ENCODE peak calls at places on chromosome 22, in four cellular contexts. Y is HCT116, T is HepG2, H is WTC11. E is an unnamed sample.

GRCh38 chr22:32649515-32650200 is 151.8 kb upstream of the TIMP3 start:
- DNase-seq in Y (no peak), T (no peak), H (no peak), E (no peak)

GRCh38 chr22:44500623-44501022 is 2.6 kb upstream of the RTL6 start:
- DNase-seq in Y (no peak), T (no peak), H (no peak), E (no peak)

GRCh38 chr22:46728470-46728869 is 9.6 kb downstream of the CERK start:
- DNase-seq in Y (no peak), T (no peak), H (no peak), E (no peak)

GRCh38 chr22:42461511-42461910 is 29.3 kb upstream of the NFAM1 start:
- DNase-seq in Y (no peak), T (no peak), H (peak), E (no peak)

GRCh38 chr22:46239261-46240048 is 10.6 kb downstream of the CDPF1 start:
- DNase-seq in Y (no peak), T (no peak), H (no peak), E (no peak)

GRCh38 chr22:28989484-28989883 is 72.1 kb downstream of the C22orf31 start:
- DNase-seq in Y (no peak), T (no peak), H (no peak), E (no peak)

GRCh38 chr22:47676685-47677084 is 914.2 kb downstream of the TBC1D22A start:
- DNase-seq in Y (no peak), T (no peak), H (no peak), E (no peak)

GRCh38 chr22:22030493-22031182 is 48.1 kb upstream of the TOP3B start:
- DNase-seq in Y (no peak), T (peak), H (peak), E (peak)

GRCh38 chr22:33923660-33924246 is 3.5 kb upstream of the LARGE1 start:
- DNase-seq in Y (peak), T (peak), H (peak), E (peak)

GRCh38 chr22:28019360-28019759 is 100.3 kb upstream of the PITPNB start:
- DNase-seq in Y (no peak), T (no peak), H (no peak), E (no peak)

GRCh38 chr22:46934746-46935491 is 172.5 kb downstream of the TBC1D22A start:
- DNase-seq in Y (peak), T (peak), H (no peak), E (no peak)

GRCh38 chr22:38569972-38570840 is at the start of gene DMC1:
- DNase-seq in Y (peak), T (peak), H (peak), E (peak)

GRCh38 chr22:25200967-25201366 is 1.3 kb downstream of the CRYBB3 start:
- DNase-seq in Y (no peak), T (no peak), H (no peak), E (no peak)
- TF ChIP-seq SP1 in Y (no peak), T (no peak), H (no peak), E (no peak)

DNA sequence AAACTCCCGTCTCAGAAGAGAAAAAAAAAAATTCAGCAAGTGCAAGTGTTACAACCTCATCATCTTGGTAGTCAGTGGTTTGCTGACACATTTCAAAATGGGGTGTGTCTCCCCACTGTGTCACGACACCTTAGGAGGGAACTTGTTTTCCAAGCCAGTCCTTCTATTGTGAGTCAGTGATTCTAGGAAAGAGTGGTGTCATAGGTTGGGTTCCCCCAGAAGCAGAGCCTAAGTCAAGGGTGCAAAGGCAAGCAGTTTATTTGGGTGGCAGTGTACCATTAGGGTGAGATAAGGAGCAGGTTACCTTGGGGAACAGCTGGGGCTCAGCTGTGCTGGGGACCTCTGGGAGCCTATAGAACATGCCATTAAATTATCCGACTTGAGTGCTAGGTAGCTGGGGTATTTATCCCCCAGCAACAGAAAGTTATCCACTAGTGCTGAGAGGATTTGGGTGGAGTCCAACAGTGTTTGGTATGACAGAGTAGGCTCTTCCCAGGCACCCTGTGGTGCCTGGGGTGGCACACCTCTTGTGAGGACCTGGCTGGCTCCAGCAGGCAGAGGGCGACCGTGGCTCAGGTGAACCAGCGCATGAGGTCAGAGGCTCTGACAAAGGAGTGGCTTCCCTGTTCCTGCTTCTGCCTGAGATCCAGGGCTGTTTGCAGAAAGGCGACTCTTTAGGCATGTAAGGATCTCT is 41.7 kb downstream of the KIAA1671 start:
- DNase-seq in Y (peak), T (no peak), H (peak), E (no peak)
- TF ChIP-seq SP1 in Y (no peak), T (no peak), H (no peak), E (no peak)

GRCh38 chr22:18048441-18048898 is 24.1 kb upstream of the MICAL3 start:
- DNase-seq in Y (no peak), T (no peak), H (no peak), E (no peak)
- TF ChIP-seq SP1 in Y (no peak), T (no peak), H (no peak), E (no peak)

GRCh38 chr22:37018086-37018814 is 997 bp downstream of the TST start:
- DNase-seq in Y (no peak), T (no peak), H (no peak), E (no peak)
- TF ChIP-seq SP1 in Y (no peak), T (no peak), H (no peak), E (no peak)

DNA sequence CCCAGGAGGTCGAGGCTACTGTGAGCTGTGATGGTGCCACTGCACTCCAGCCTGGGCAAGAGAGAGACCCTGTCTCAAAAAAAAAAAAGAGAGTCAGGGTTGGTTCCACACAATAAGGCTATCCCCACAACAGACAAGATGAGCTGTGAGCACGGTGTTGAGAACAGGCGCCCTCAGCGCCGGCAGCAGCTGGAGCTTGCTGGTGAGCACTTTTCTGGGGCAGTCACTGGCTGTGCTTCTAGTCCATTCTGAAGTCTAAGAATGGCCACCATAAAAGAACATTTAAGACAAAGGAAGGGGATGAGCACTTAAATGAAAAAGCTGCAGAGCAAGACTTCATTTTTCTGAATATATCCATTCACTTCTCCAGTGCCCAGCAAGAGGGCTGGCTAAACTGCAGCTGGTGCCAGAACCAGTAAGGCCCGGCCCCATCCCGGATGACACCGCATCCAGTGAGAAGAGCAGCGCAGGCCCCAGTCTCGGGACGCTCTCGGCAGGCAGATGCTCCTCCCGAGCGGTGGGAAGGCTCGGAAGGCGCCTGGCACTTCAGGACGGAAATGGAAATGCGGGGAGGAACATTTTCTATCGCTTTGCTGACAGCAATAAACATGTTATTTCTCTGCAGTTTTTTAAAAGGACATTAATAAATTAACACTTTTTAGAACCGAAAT is 12.2 kb downstream of the TUBGCP6 start:
- DNase-seq in Y (no peak), T (no peak), H (no peak), E (no peak)
- TF ChIP-seq SP1 in Y (no peak), T (no peak), H (no peak), E (no peak)

GRCh38 chr22:31075961-31076360 is 5.2 kb upstream of the SMTN start:
- DNase-seq in Y (no peak), T (no peak), H (no peak), E (no peak)
- TF ChIP-seq SP1 in Y (no peak), T (no peak), H (no peak), E (no peak)

GRCh38 chr22:20037419-20037818 is 16.5 kb downstream of the TANGO2 start:
- DNase-seq in Y (no peak), T (no peak), H (no peak), E (no peak)
- TF ChIP-seq SP1 in Y (no peak), T (no peak), H (no peak), E (no peak)

GRCh38 chr22:26589367-26589844 is 526 bp downstream of the TPST2 start:
- DNase-seq in Y (no peak), T (no peak), H (peak), E (peak)
- TF ChIP-seq SP1 in Y (no peak), T (no peak), H (no peak), E (no peak)

DNA sequence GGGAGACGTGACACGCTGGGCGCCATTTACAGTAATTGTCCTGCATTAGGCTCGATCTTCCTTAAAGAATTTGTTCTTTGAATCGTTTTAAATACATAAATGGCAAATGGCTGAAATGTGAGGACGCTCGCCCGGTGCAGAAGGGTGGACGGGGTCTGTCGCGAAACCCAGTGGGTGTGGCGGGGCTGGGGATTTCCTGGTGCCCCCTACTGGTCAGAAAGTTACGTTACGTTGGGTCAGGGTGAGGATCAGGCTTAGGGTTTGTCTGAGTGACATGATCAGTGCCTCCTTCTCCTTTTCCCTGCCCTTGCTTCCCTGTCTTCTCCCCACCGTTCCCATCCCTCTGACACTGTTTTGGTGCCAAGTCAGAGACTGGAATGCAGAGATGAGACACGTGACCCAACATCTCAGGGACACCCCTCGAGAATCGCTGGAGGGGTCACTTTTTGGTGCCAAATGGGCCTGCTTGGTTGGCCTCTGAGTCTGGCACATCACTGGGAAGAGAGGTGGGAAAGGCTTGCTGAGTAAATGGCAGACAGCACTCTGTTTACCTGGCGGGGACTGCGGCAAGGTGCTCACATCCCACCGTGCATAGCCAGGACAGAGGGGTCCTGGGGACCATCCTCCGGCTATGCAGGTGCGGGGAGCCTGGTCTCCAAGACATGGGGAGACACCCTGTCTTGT is 1107.6 kb downstream of the BRD1 start:
- DNase-seq in Y (no peak), T (no peak), H (peak), E (no peak)
- TF ChIP-seq SP1 in Y (no peak), T (no peak), H (no peak), E (no peak)

E was measured in HEK293T.